ENCODE peak calls at places on chromosomes 2 and 18, in four cellular contexts. R, A, J and T are unnamed samples.

GRCh38 chr18:28204154-28204553 is 27.2 kb upstream of the CDH2 start:
- DNase-seq in R (no peak), A (no peak), J (peak), T (no peak)

GRCh38 chr2:42371621-42372473 is 10.8 kb upstream of the COX7A2L start:
- DNase-seq in R (no peak), A (no peak), J (no peak), T (no peak)

GRCh38 chr2:122129399-122129798 is 373.9 kb downstream of the TSN start:
- DNase-seq in R (no peak), A (no peak), J (no peak), T (no peak)

GRCh38 chr2:197137826-197138480 is 172.6 kb downstream of the ANKRD44 start:
- DNase-seq in R (no peak), A (no peak), J (no peak), T (no peak)

GRCh38 chr2:112243233-112243632 is 11.6 kb downstream of the ZC3H8 start:
- DNase-seq in R (no peak), A (no peak), J (no peak), T (no peak)

GRCh38 chr2:237429761-237430160 is 15.8 kb upstream of the COL6A3 start:
- DNase-seq in R (no peak), A (no peak), J (no peak), T (no peak)

GRCh38 chr2:187266147-187266546 is 181.9 kb downstream of the CALCRL start:
- DNase-seq in R (no peak), A (no peak), J (no peak), T (no peak)

GRCh38 chr2:170530284-170530745 is 184.8 kb upstream of the SP5 start:
- DNase-seq in R (peak), A (peak), J (peak), T (peak)

GRCh38 chr2:157465554-157465953 is 21.7 kb upstream of the CYTIP start:
- DNase-seq in R (no peak), A (no peak), J (no peak), T (no peak)

GRCh38 chr18:8439091-8439490 is 170.1 kb upstream of the RAB12 start:
- DNase-seq in R (no peak), A (no peak), J (no peak), T (no peak)

GRCh38 chr2:197990356-197990755 is 186.0 kb downstream of the PLCL1 start:
- DNase-seq in R (no peak), A (no peak), J (no peak), T (no peak)

GRCh38 chr18:25147878-25148488 is 204.0 kb downstream of the ZNF521 start:
- DNase-seq in R (no peak), A (no peak), J (no peak), T (no peak)

GRCh38 chr2:222174450-222174849 is 124.3 kb downstream of the PAX3 start:
- DNase-seq in R (no peak), A (no peak), J (no peak), T (no peak)

GRCh38 chr2:241869087-241869961 is at the start of gene RTP5:
- DNase-seq in R (no peak), A (no peak), J (no peak), T (no peak)

GRCh38 chr2:176149484-176150337 is 1.6 kb upstream of the HOXD4 start:
- DNase-seq in R (no peak), A (no peak), J (no peak), T (no peak)

GRCh38 chr18:13810950-13811485 is 12.9 kb upstream of the MC5R start:
- DNase-seq in R (no peak), A (no peak), J (no peak), T (no peak)

GRCh38 chr2:41886757-41887156 is 161.1 kb upstream of the PKDCC start:
- DNase-seq in R (no peak), A (no peak), J (no peak), T (no peak)

GRCh38 chr2:24076849-24077534 is 866 bp upstream of the SF3B6 start:
- DNase-seq in R (peak), A (peak), J (no peak), T (peak)

GRCh38 chr18:36757081-36757480 is 71.7 kb downstream of the TPGS2 start:
- DNase-seq in R (no peak), A (no peak), J (peak), T (peak)

GRCh38 chr2:24491626-24492282 is 700 bp downstream of the NCOA1 start:
- DNase-seq in R (no peak), A (peak), J (no peak), T (peak)

GRCh38 chr2:43269074-43269572 is 42.7 kb upstream of the ZFP36L2 start:
- DNase-seq in R (peak), A (peak), J (peak), T (no peak)

GRCh38 chr2:162885281-162886070 is 46.9 kb upstream of the KCNH7 start:
- DNase-seq in R (no peak), A (no peak), J (no peak), T (no peak)

GRCh38 chr2:12587729-12588522 is 128.8 kb upstream of the TRIB2 start:
- DNase-seq in R (no peak), A (no peak), J (peak), T (peak)

GRCh38 chr2:236644502-236644911 is 74.9 kb downstream of the ACKR3 start:
- DNase-seq in R (no peak), A (no peak), J (no peak), T (no peak)

GRCh38 chr18:50638623-50639398 is 78.9 kb downstream of the MAPK4 start:
- DNase-seq in R (no peak), A (no peak), J (no peak), T (no peak)

GRCh38 chr18:21270453-21270852 is 28.4 kb downstream of the GREB1L start:
- DNase-seq in R (no peak), A (no peak), J (no peak), T (no peak)

GRCh38 chr2:172329404-172330059 is 97.9 kb upstream of the ITGA6 start:
- DNase-seq in R (no peak), A (no peak), J (no peak), T (no peak)

GRCh38 chr2:147439986-147440385 is 404.8 kb upstream of the ACVR2A start:
- DNase-seq in R (no peak), A (no peak), J (no peak), T (no peak)

GRCh38 chr2:137208361-137208973 is 443.1 kb downstream of the THSD7B start:
- DNase-seq in R (no peak), A (no peak), J (no peak), T (no peak)

GRCh38 chr2:168992026-168992425 is 39.1 kb downstream of the ABCB11 start:
- DNase-seq in R (no peak), A (no peak), J (no peak), T (no peak)

GRCh38 chr2:21431078-21431477 is 307.3 kb downstream of the TDRD15 start:
- DNase-seq in R (no peak), A (no peak), J (no peak), T (no peak)

GRCh38 chr2:117686699-117687098 is 127.8 kb upstream of the DDX18 start:
- DNase-seq in R (no peak), A (no peak), J (no peak), T (no peak)